ENCODE peak calls at places on chromosome 11, in nine cellular contexts. W is NCI-H774; I is GM13977; A is retinal pigment epithelial cell; N is AML-193; R is EL; Y is substantia nigra; V is non-pigmented ciliary epithelial cell; G is activated naive CD4-positive, alpha-beta T cell treated with Interleukin-2 at 50 U/mL for 16 hours. B is an unnamed sample.

GRCh38 chr11:104365676-104366075 is 201.7 kb upstream of the PDGFD start:
- DNase-seq in W (no peak), V (no peak), A (no peak), R (no peak), N (no peak), I (no peak), Y (no peak), G (no peak), B (no peak)

GRCh38 chr11:96149743-96150555 is 193.0 kb downstream of the MAML2 start:
- DNase-seq in A (peak; percentile 83), W (no peak), G (no peak), N (no peak), Y (no peak), V (peak; percentile 84), R (peak; percentile 90), I (no peak), B (no peak)

GRCh38 chr11:123454060-123454651 is 24.1 kb downstream of the GRAMD1B start:
- DNase-seq in R (peak; percentile 78), Y (no peak), V (no peak), G (peak; percentile 72), W (peak; percentile 24), N (peak; percentile 68), A (no peak), I (no peak), B (no peak)

GRCh38 chr11:60809249-60809648 is 24.1 kb downstream of the MS4A10 start:
- DNase-seq in Y (no peak), W (no peak), R (no peak), V (no peak), I (no peak), G (no peak), N (no peak), A (no peak), B (no peak)

GRCh38 chr11:67274768-67275605 is 8.7 kb downstream of the GRK2 start:
- DNase-seq in N (no peak), V (no peak), W (no peak), R (no peak), G (no peak), I (no peak), A (no peak), Y (no peak), B (no peak)

GRCh38 chr11:111598546-111598945 is 3.7 kb upstream of the SIK2 start:
- DNase-seq in G (no peak), V (no peak), W (no peak), R (peak; percentile 17), A (no peak), Y (no peak), I (no peak), N (no peak), B (no peak)

GRCh38 chr11:118602331-118602730 is 5.1 kb upstream of the PHLDB1 start:
- DNase-seq in A (no peak), W (no peak), V (no peak), N (no peak), Y (no peak), G (no peak), R (no peak), I (no peak), B (no peak)

GRCh38 chr11:10139656-10140055 is 154.4 kb downstream of the SBF2 start:
- DNase-seq in G (no peak), V (peak; percentile 78), R (peak; percentile 83), Y (no peak), N (no peak), W (no peak), A (peak; percentile 82), I (no peak), B (no peak)

GRCh38 chr11:132032555-132032954 is 662.1 kb downstream of the NTM start:
- DNase-seq in Y (no peak), A (no peak), N (no peak), R (peak; percentile 82), I (no peak), V (peak; percentile 67), W (no peak), G (no peak), B (no peak)

GRCh38 chr11:85752201-85752889 is 58.6 kb downstream of the SYTL2 start:
- DNase-seq in R (no peak), W (no peak), Y (no peak), I (no peak), G (peak; percentile 10), N (no peak), A (no peak), V (no peak), B (no peak)

GRCh38 chr11:60528934-60529333 is 13.7 kb downstream of the MS4A13 start:
- DNase-seq in Y (no peak), R (no peak), N (no peak), I (peak; percentile 46), A (no peak), W (no peak), G (no peak), V (no peak), B (no peak)

GRCh38 chr11:12251651-12252560 is 125.5 kb upstream of the PARVA start:
- DNase-seq in A (no peak), N (no peak), V (no peak), R (no peak), G (no peak), W (no peak), I (no peak), Y (no peak), B (no peak)

GRCh38 chr11:118912742-118913410 is 12.8 kb downstream of the BCL9L start:
- DNase-seq in V (no peak), N (no peak), Y (no peak), G (no peak), W (no peak), R (peak; percentile 58), A (no peak), I (no peak), B (no peak)

GRCh38 chr11:65355013-65355775 is 643 bp downstream of the TIGD3 start:
- DNase-seq in W (peak; percentile 49), N (peak; percentile 35), R (peak; percentile 27), A (no peak), I (peak; percentile 79), V (no peak), G (peak; percentile 61), Y (no peak), B (peak; percentile 55)

GRCh38 chr11:26286472-26287066 is 45.4 kb upstream of the ANO3 start:
- DNase-seq in G (no peak), W (no peak), I (no peak), Y (no peak), N (peak; percentile 1), V (no peak), A (no peak), R (peak; percentile 18), B (no peak)

GRCh38 chr11:76105637-76106036 is 100.7 kb downstream of the WNT11 start:
- DNase-seq in R (no peak), G (no peak), W (no peak), Y (no peak), N (no peak), V (no peak), I (no peak), A (no peak), B (no peak)

GRCh38 chr11:43825217-43825816 is 55.3 kb upstream of the ALKBH3 start:
- DNase-seq in G (no peak), R (peak; percentile 39), I (peak; percentile 11), N (peak; percentile 16), A (no peak), Y (no peak), V (no peak), W (no peak), B (peak; percentile 21)

GRCh38 chr11:69832561-69833413 is 13.6 kb upstream of the FGF3 start:
- DNase-seq in N (no peak), V (no peak), R (no peak), G (no peak), Y (no peak), A (no peak), I (no peak), W (no peak), B (no peak)

GRCh38 chr11:34997872-34998548 is 81.6 kb downstream of the PDHX start:
- DNase-seq in W (no peak), R (peak; percentile 37), A (no peak), I (peak; percentile 13), Y (no peak), N (peak; percentile 58), V (no peak), G (no peak), B (no peak)

GRCh38 chr11:134140961-134141490 is 72.2 kb downstream of the JAM3 start:
- DNase-seq in G (no peak), W (no peak), Y (no peak), V (no peak), N (no peak), I (no peak), A (no peak), R (no peak), B (no peak)

GRCh38 chr11:134915212-134915611 is 503.2 kb upstream of the B3GAT1 start:
- DNase-seq in W (no peak), R (no peak), Y (no peak), G (no peak), I (no peak), V (no peak), N (no peak), A (no peak), B (no peak)

GRCh38 chr11:36540998-36541397 is 26.8 kb upstream of the RAG1 start:
- DNase-seq in W (peak; percentile 39), V (no peak), N (peak; percentile 51), A (no peak), G (peak; percentile 16), I (peak; percentile 66), Y (peak; percentile 36), R (peak; percentile 20), B (peak; percentile 31)

GRCh38 chr11:109795234-109795633 is 298.0 kb upstream of the ZC3H12C start:
- DNase-seq in G (no peak), I (no peak), W (no peak), N (no peak), V (peak; percentile 11), R (peak; percentile 77), Y (no peak), A (no peak), B (no peak)

GRCh38 chr11:1772270-1773130 is 8.8 kb upstream of the CTSD start:
- DNase-seq in R (peak; percentile 95), V (peak; percentile 71), Y (no peak), G (peak; percentile 72), A (peak; percentile 90), I (peak; percentile 68), N (peak; percentile 82), W (no peak), B (no peak)

GRCh38 chr11:67355794-67356550 is 2.6 kb upstream of the POLD4 start:
- DNase-seq in W (no peak), G (no peak), N (no peak), A (no peak), Y (no peak), R (no peak), V (no peak), I (no peak), B (no peak)

GRCh38 chr11:27427183-27427980 is 45.2 kb downstream of the LGR4 start:
- DNase-seq in N (no peak), W (no peak), R (peak; percentile 55), A (no peak), Y (no peak), G (no peak), V (no peak), I (no peak), B (no peak)

GRCh38 chr11:131534611-131535010 is 164.2 kb downstream of the NTM start:
- DNase-seq in G (no peak), I (no peak), V (no peak), R (no peak), W (no peak), A (no peak), N (no peak), Y (peak; percentile 52), B (no peak)

GRCh38 chr11:15276616-15277015 is 161.9 kb downstream of the INSC start:
- DNase-seq in W (peak; percentile 29), I (no peak), V (no peak), R (peak; percentile 40), G (no peak), N (no peak), A (no peak), Y (no peak), B (peak; percentile 42)

GRCh38 chr11:10388574-10388973 is 66.5 kb upstream of the AMPD3 start:
- DNase-seq in G (no peak), V (no peak), N (no peak), A (no peak), I (no peak), R (no peak), Y (no peak), W (no peak), B (no peak)

GRCh38 chr11:71447791-71448256 is 369 bp downstream of the DHCR7 start:
- DNase-seq in A (no peak), G (peak; percentile 44), V (no peak), I (peak; percentile 59), Y (no peak), R (peak; percentile 26), W (no peak), N (no peak), B (peak; percentile 38)